ENCODE peak calls at places on chromosomes 7 and 10, in six cellular contexts. One of them, this sample, is unnamed.

GRCh38 chr7:117143580-117143979 is 179.3 kb downstream of the WNT2 start:
- DNase-seq in H9: no peak
- DNase-seq in neuronal stem cell: no peak
- DNase-seq in mesenchymal stem cell: peak
- DNase-seq in H1: no peak
- DNase-seq in IMR-90: peak
- DNase-seq in this sample: no peak

GRCh38 chr10:43385412-43386004 is 14.1 kb downstream of the FXYD4 start:
- DNase-seq in H1: no peak
- DNase-seq in neuronal stem cell: no peak
- DNase-seq in IMR-90: no peak
- DNase-seq in mesenchymal stem cell: no peak
- DNase-seq in H9: no peak
- DNase-seq in this sample: no peak

GRCh38 chr7:115230882-115231508 is 309.1 kb downstream of the MDFIC start:
- DNase-seq in H1: no peak
- DNase-seq in neuronal stem cell: no peak
- DNase-seq in mesenchymal stem cell: peak
- DNase-seq in IMR-90: peak
- DNase-seq in H9: no peak
- DNase-seq in this sample: peak

GRCh38 chr7:24284699-24285506 is 913 bp downstream of the NPY start:
- DNase-seq in H1: peak
- DNase-seq in IMR-90: no peak
- DNase-seq in neuronal stem cell: peak
- DNase-seq in H9: peak
- DNase-seq in mesenchymal stem cell: peak
- DNase-seq in this sample: peak

GRCh38 chr7:130822642-130823041 is 88.6 kb upstream of the KLF14 start:
- DNase-seq in neuronal stem cell: no peak
- DNase-seq in mesenchymal stem cell: peak
- DNase-seq in H9: no peak
- DNase-seq in IMR-90: peak
- DNase-seq in H1: no peak
- DNase-seq in this sample: no peak

GRCh38 chr10:96632974-96633373 is 46.2 kb upstream of the TM9SF3 start:
- DNase-seq in H9: no peak
- DNase-seq in mesenchymal stem cell: no peak
- DNase-seq in neuronal stem cell: no peak
- DNase-seq in H1: no peak
- DNase-seq in IMR-90: no peak
- DNase-seq in this sample: peak

GRCh38 chr10:103668351-103669242 is 175.1 kb downstream of the NEURL1 start:
- DNase-seq in neuronal stem cell: no peak
- DNase-seq in H9: no peak
- DNase-seq in IMR-90: peak
- DNase-seq in mesenchymal stem cell: no peak
- DNase-seq in H1: no peak
- DNase-seq in this sample: no peak

GRCh38 chr7:106731637-106732036 is 70.7 kb upstream of the CCDC71L start:
- DNase-seq in H9: no peak
- DNase-seq in H1: no peak
- DNase-seq in mesenchymal stem cell: peak
- DNase-seq in neuronal stem cell: no peak
- DNase-seq in IMR-90: no peak
- DNase-seq in this sample: no peak

GRCh38 chr7:3655635-3656034 is 354.6 kb downstream of the SDK1 start:
- DNase-seq in neuronal stem cell: no peak
- DNase-seq in mesenchymal stem cell: no peak
- DNase-seq in IMR-90: no peak
- DNase-seq in H9: no peak
- DNase-seq in H1: no peak
- DNase-seq in this sample: no peak

GRCh38 chr7:100400656-100401055 is 27.4 kb downstream of the PILRA start:
- DNase-seq in H9: peak
- DNase-seq in H1: peak
- DNase-seq in mesenchymal stem cell: peak
- DNase-seq in IMR-90: no peak
- DNase-seq in neuronal stem cell: peak
- DNase-seq in this sample: peak

GRCh38 chr7:40716052-40716451 is 581.2 kb downstream of the SUGCT start:
- DNase-seq in neuronal stem cell: no peak
- DNase-seq in IMR-90: peak
- DNase-seq in mesenchymal stem cell: peak
- DNase-seq in H1: no peak
- DNase-seq in H9: no peak
- DNase-seq in this sample: no peak

GRCh38 chr7:55775051-55775420 is 87.5 kb downstream of the SEPTIN14 start:
- DNase-seq in H9: peak
- DNase-seq in neuronal stem cell: no peak
- DNase-seq in mesenchymal stem cell: no peak
- DNase-seq in IMR-90: no peak
- DNase-seq in H1: peak
- DNase-seq in this sample: no peak

GRCh38 chr7:107815254-107815882 is 12.3 kb upstream of the SLC26A3 start:
- DNase-seq in neuronal stem cell: no peak
- DNase-seq in mesenchymal stem cell: no peak
- DNase-seq in IMR-90: no peak
- DNase-seq in H1: no peak
- DNase-seq in H9: no peak
- DNase-seq in this sample: no peak

GRCh38 chr10:44995914-44996633 is 4.6 kb upstream of the ZNF22 start:
- DNase-seq in H9: no peak
- DNase-seq in IMR-90: peak
- DNase-seq in neuronal stem cell: no peak
- DNase-seq in mesenchymal stem cell: peak
- DNase-seq in H1: peak
- DNase-seq in this sample: no peak

GRCh38 chr10:117411440-117412428 is 36.5 kb upstream of the PDZD8 start:
- DNase-seq in mesenchymal stem cell: no peak
- DNase-seq in IMR-90: no peak
- DNase-seq in H1: no peak
- DNase-seq in H9: no peak
- DNase-seq in neuronal stem cell: no peak
- DNase-seq in this sample: no peak

GRCh38 chr7:107404740-107405537 is 64.9 kb upstream of the GPR22 start:
- DNase-seq in H1: no peak
- DNase-seq in neuronal stem cell: peak
- DNase-seq in IMR-90: no peak
- DNase-seq in H9: no peak
- DNase-seq in mesenchymal stem cell: no peak
- DNase-seq in this sample: peak

GRCh38 chr7:87213801-87214200 is 5.7 kb downstream of the TMEM243 start:
- DNase-seq in H9: no peak
- DNase-seq in neuronal stem cell: no peak
- DNase-seq in H1: no peak
- DNase-seq in IMR-90: no peak
- DNase-seq in mesenchymal stem cell: peak
- DNase-seq in this sample: peak

GRCh38 chr10:97336446-97336845 is 1.9 kb upstream of the FRAT2 start:
- DNase-seq in IMR-90: peak
- DNase-seq in neuronal stem cell: no peak
- DNase-seq in mesenchymal stem cell: no peak
- DNase-seq in H1: no peak
- DNase-seq in H9: no peak
- DNase-seq in this sample: no peak

GRCh38 chr7:155762639-155763038 is 49.6 kb downstream of the SHH start:
- DNase-seq in neuronal stem cell: no peak
- DNase-seq in H1: no peak
- DNase-seq in mesenchymal stem cell: no peak
- DNase-seq in IMR-90: no peak
- DNase-seq in H9: no peak
- DNase-seq in this sample: no peak

GRCh38 chr10:68826764-68827591 is at the start of gene STOX1:
- DNase-seq in H9: peak
- DNase-seq in H1: peak
- DNase-seq in mesenchymal stem cell: peak
- DNase-seq in IMR-90: peak
- DNase-seq in neuronal stem cell: peak
- DNase-seq in this sample: peak

GRCh38 chr10:22600516-22600915 is 113.9 kb downstream of the PIP4K2A start:
- DNase-seq in neuronal stem cell: no peak
- DNase-seq in mesenchymal stem cell: no peak
- DNase-seq in IMR-90: no peak
- DNase-seq in H9: no peak
- DNase-seq in H1: no peak
- DNase-seq in this sample: no peak
- H2BK5ac ChIP-seq in neuronal stem cell: no peak
- H2BK5ac ChIP-seq in mesenchymal stem cell: no peak
- H2BK5ac ChIP-seq in IMR-90: no peak
- H2BK5ac ChIP-seq in H9: no peak
- H2BK5ac ChIP-seq in H1: no peak
- H2BK5ac ChIP-seq in this sample: no peak

GRCh38 chr7:27822245-27822644 is 82.3 kb downstream of the TAX1BP1 start:
- DNase-seq in H1: no peak
- DNase-seq in H9: no peak
- DNase-seq in neuronal stem cell: no peak
- DNase-seq in IMR-90: no peak
- DNase-seq in mesenchymal stem cell: peak
- DNase-seq in this sample: no peak
- H3K18ac ChIP-seq in H1: no peak
- H3K18ac ChIP-seq in H9: no peak
- H3K18ac ChIP-seq in neuronal stem cell: no peak
- H3K18ac ChIP-seq in IMR-90: no peak
- H3K18ac ChIP-seq in mesenchymal stem cell: no peak
- H3K18ac ChIP-seq in this sample: no peak

GRCh38 chr10:32314588-32314987 is 32.4 kb downstream of the EPC1 start:
- DNase-seq in IMR-90: no peak
- DNase-seq in mesenchymal stem cell: no peak
- DNase-seq in H9: no peak
- DNase-seq in neuronal stem cell: no peak
- DNase-seq in H1: no peak
- DNase-seq in this sample: no peak

GRCh38 chr10:32317795-32318194 is 29.2 kb downstream of the EPC1 start:
- DNase-seq in H9: no peak
- DNase-seq in neuronal stem cell: no peak
- DNase-seq in mesenchymal stem cell: no peak
- DNase-seq in H1: no peak
- DNase-seq in IMR-90: no peak
- DNase-seq in this sample: no peak

GRCh38 chr10:32321016-32321631 is 25.8 kb downstream of the EPC1 start:
- DNase-seq in mesenchymal stem cell: no peak
- DNase-seq in H9: no peak
- DNase-seq in IMR-90: no peak
- DNase-seq in neuronal stem cell: no peak
- DNase-seq in H1: no peak
- DNase-seq in this sample: no peak

GRCh38 chr10:32318476-32318896 is 28.5 kb downstream of the EPC1 start:
- DNase-seq in IMR-90: no peak
- DNase-seq in mesenchymal stem cell: no peak
- DNase-seq in H1: no peak
- DNase-seq in neuronal stem cell: no peak
- DNase-seq in H9: no peak
- DNase-seq in this sample: no peak

DNA sequence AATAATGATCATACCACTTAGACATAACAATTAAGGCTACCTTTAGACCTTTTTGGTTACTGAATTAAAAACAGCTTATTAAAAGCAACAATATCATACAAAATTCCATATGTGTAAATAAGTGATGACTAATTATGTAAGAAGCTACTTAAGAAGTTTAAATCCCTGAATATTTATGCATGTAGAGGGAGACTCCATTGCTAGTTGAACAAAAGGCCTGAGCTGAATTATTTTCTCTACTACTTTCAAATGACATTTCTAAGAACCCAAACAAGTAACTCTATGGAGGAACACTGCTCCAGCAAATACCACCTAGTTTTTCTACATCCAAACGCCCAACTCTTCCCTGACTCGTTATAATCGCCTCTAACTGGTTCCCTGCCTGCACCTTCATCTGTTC is 31.5 kb downstream of the EPC1 start:
- DNase-seq in IMR-90: no peak
- DNase-seq in neuronal stem cell: no peak
- DNase-seq in H1: no peak
- DNase-seq in mesenchymal stem cell: no peak
- DNase-seq in H9: no peak
- DNase-seq in this sample: no peak
- H3K4ac ChIP-seq in IMR-90: no peak
- H3K4ac ChIP-seq in neuronal stem cell: no peak
- H3K4ac ChIP-seq in H1: no peak
- H3K4ac ChIP-seq in mesenchymal stem cell: no peak
- H3K4ac ChIP-seq in H9: no peak
- H3K4ac ChIP-seq in this sample: no peak

GRCh38 chr7:95425694-95426093 is 9.1 kb downstream of the PON2 start:
- DNase-seq in H9: no peak
- DNase-seq in mesenchymal stem cell: no peak
- DNase-seq in H1: no peak
- DNase-seq in IMR-90: no peak
- DNase-seq in neuronal stem cell: no peak
- DNase-seq in this sample: no peak

GRCh38 chr7:95427123-95427522 is 7.7 kb downstream of the PON2 start:
- DNase-seq in mesenchymal stem cell: no peak
- DNase-seq in neuronal stem cell: no peak
- DNase-seq in H9: no peak
- DNase-seq in H1: no peak
- DNase-seq in IMR-90: no peak
- DNase-seq in this sample: no peak

GRCh38 chr7:95421847-95422444 is 12.9 kb downstream of the PON2 start:
- DNase-seq in IMR-90: peak
- DNase-seq in neuronal stem cell: no peak
- DNase-seq in H9: no peak
- DNase-seq in mesenchymal stem cell: no peak
- DNase-seq in H1: no peak
- DNase-seq in this sample: no peak

GRCh38 chr7:95420996-95421846 is 13.6 kb downstream of the PON2 start:
- DNase-seq in neuronal stem cell: no peak
- DNase-seq in IMR-90: peak
- DNase-seq in H9: no peak
- DNase-seq in mesenchymal stem cell: peak
- DNase-seq in H1: no peak
- DNase-seq in this sample: no peak
- H2BK5ac ChIP-seq in neuronal stem cell: no peak
- H2BK5ac ChIP-seq in IMR-90: no peak
- H2BK5ac ChIP-seq in H9: no peak
- H2BK5ac ChIP-seq in mesenchymal stem cell: peak
- H2BK5ac ChIP-seq in H1: no peak
- H2BK5ac ChIP-seq in this sample: no peak

This sample was measured in mesendoderm.